ENCODE peak calls at places on chromosomes 3 and 15, in eight cellular contexts. Y is H54; S is left cardiac atrium; H is AG08396; A is pancreas; K is astrocyte of the spinal cord; P is hippocampal formation; J is activated naive CD4-positive, alpha-beta T cell. N is an unnamed sample.

GRCh38 chr3:190499157-190499556 is 14.7 kb upstream of the IL1RAP start:
- DNase-seq in Y (no peak), S (no peak), H (no peak), A (no peak), K (no peak), P (no peak), J (no peak), N (no peak)

GRCh38 chr3:54772707-54773106 is 155.2 kb downstream of the LRTM1 start:
- DNase-seq in Y (no peak), S (no peak), H (no peak), A (no peak), K (no peak), P (no peak), J (no peak), N (no peak)

GRCh38 chr15:67253103-67253502 is 1.4 kb downstream of the AAGAB start:
- DNase-seq in Y (no peak), S (no peak), H (no peak), A (no peak), K (no peak), P (no peak), J (no peak), N (no peak)

GRCh38 chr15:76674883-76675282 is 230.3 kb downstream of the SCAPER start:
- DNase-seq in Y (no peak), S (no peak), H (peak; percentile 5), A (no peak), K (peak; percentile 33), P (no peak), J (no peak), N (no peak)

GRCh38 chr15:54960266-54960665 is 236.5 kb downstream of the RSL24D1 start:
- DNase-seq in Y (no peak), S (no peak), H (no peak), A (no peak), K (no peak), P (peak; percentile 4), J (no peak), N (no peak)

GRCh38 chr15:60612400-60613048 is 133.6 kb upstream of the ICE2 start:
- DNase-seq in Y (no peak), S (no peak), H (no peak), A (no peak), K (no peak), P (no peak), J (no peak), N (peak; percentile 15)

GRCh38 chr15:57231559-57231958 is 144.7 kb upstream of the CGNL1 start:
- DNase-seq in Y (no peak), S (no peak), H (no peak), A (no peak), K (no peak), P (no peak), J (no peak), N (no peak)

GRCh38 chr15:89441295-89441762 is 55.1 kb downstream of the RHCG start:
- DNase-seq in Y (no peak), S (no peak), H (no peak), A (no peak), K (no peak), P (no peak), J (no peak), N (no peak)

GRCh38 chr3:39138804-39139415 is 14.5 kb downstream of the CSRNP1 start:
- DNase-seq in Y (no peak), S (peak; percentile 64), H (no peak), A (no peak), K (peak; percentile 46), P (peak; percentile 32), J (no peak), N (peak; percentile 61)

GRCh38 chr3:65146149-65146548 is 458.3 kb upstream of the ADAMTS9 start:
- DNase-seq in Y (no peak), S (no peak), H (no peak), A (peak; percentile 10), K (peak; percentile 73), P (no peak), J (no peak), N (no peak)

GRCh38 chr15:40339621-40339945 is 1.2 kb downstream of the CCDC9B start:
- DNase-seq in Y (no peak), S (no peak), H (no peak), A (no peak), K (no peak), P (no peak), J (no peak), N (no peak)

GRCh38 chr15:52143862-52144261 is 31.3 kb upstream of the BCL2L10 start:
- DNase-seq in Y (peak; percentile 46), S (no peak), H (peak; percentile 35), A (no peak), K (peak; percentile 69), P (no peak), J (no peak), N (no peak)

GRCh38 chr3:30704931-30705890 is 98.8 kb downstream of the TGFBR2 start:
- DNase-seq in Y (no peak), S (no peak), H (no peak), A (no peak), K (no peak), P (no peak), J (no peak), N (no peak)